ENCODE peak calls at places on chromosomes 7 and 10, in seven cellular contexts. P is heart right ventricle, B is kidney, A is endodermal cell, N is mucosa of descending colon, U is NT2/D1, V is adrenal gland. Y is an unnamed sample. For H3K4me1, the result is how much of the 10 kb centered on the place peaks cover.

GRCh38 chr10:129074939-129075338 is 392.1 kb upstream of the MGMT start:
- DNase-seq in N (peak), U (no peak), P (no peak), V (no peak), B (no peak), A (no peak), Y (no peak)

GRCh38 chr10:72567421-72567820 is 58.5 kb downstream of the MICU1 start:
- DNase-seq in P (no peak), V (peak), N (no peak), B (no peak), U (no peak), A (no peak), Y (no peak)

GRCh38 chr7:140205600-140205999 is 28.8 kb upstream of the KDM7A start:
- DNase-seq in V (no peak), B (no peak), P (no peak), N (no peak), U (no peak), A (no peak), Y (no peak)

GRCh38 chr10:114821915-114822770 is 563 bp downstream of the FHIP2A start:
- DNase-seq in B (peak), P (peak), A (peak), U (no peak), N (peak), V (peak), Y (peak)

GRCh38 chr7:50663396-50664102 is 98.3 kb upstream of the DDC start:
- DNase-seq in V (no peak), U (no peak), N (no peak), B (no peak), A (no peak), P (no peak), Y (no peak)

GRCh38 chr10:125057158-125058001 is 103.0 kb downstream of the CTBP2 start:
- DNase-seq in U (no peak), P (peak), N (peak), A (no peak), V (peak), B (peak), Y (peak)

GRCh38 chr10:61757001-61757400 is 94.3 kb downstream of the CABCOCO1 start:
- DNase-seq in N (no peak), P (no peak), A (no peak), U (no peak), B (no peak), V (no peak), Y (no peak)

GRCh38 chr7:27179503-27180430 is 5.3 kb downstream of the HOXA11 start:
- DNase-seq in V (no peak), A (peak), B (peak), N (peak), P (peak), U (no peak), Y (peak)

GRCh38 chr7:94067506-94067905 is 63.4 kb upstream of the BET1 start:
- DNase-seq in P (no peak), U (no peak), B (no peak), N (no peak), A (no peak), V (no peak), Y (no peak)

GRCh38 chr7:94064541-94065191 is 60.5 kb upstream of the BET1 start:
- DNase-seq in V (no peak), N (no peak), P (no peak), A (no peak), U (no peak), B (no peak), Y (no peak)

GRCh38 chr7:94069154-94069739 is 65.1 kb upstream of the BET1 start:
- DNase-seq in V (no peak), U (no peak), P (no peak), B (no peak), A (no peak), N (no peak), Y (no peak)

GRCh38 chr7:94062372-94062771 is 58.2 kb upstream of the BET1 start:
- DNase-seq in P (no peak), A (no peak), V (no peak), U (no peak), B (no peak), N (no peak), Y (no peak)

GRCh38 chr7:94067047-94067446 is 62.9 kb upstream of the BET1 start:
- DNase-seq in P (no peak), U (no peak), A (no peak), N (no peak), B (no peak), V (no peak), Y (no peak)
- H3K4me1 ChIP-seq in P (under half), U (under half), A (under half), N (under half), B (under half), V (under half), Y (under half)

DNA sequence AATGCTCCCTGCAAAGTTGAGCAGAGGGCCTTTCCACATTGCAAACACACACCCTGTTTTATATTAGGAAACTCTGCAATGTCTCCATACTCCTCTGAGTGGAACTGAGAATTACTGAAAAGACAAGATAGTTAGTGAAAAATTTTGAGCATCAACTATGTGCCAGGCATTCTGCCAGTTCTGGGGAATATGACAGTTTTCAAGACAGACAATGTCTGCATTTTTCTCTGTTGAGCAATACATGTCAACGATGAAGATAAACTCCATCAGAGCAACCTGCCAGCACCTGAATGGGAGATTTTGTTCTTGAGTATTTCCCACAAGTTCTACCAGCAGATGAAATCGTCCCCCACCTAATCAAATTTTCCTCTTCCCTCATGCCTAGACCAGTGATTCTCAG is 203.4 kb upstream of the BMPER start:
- DNase-seq in B (no peak), V (no peak), N (no peak), P (no peak), A (peak), U (no peak), Y (no peak)
- H3K4me1 ChIP-seq in B (under half), V (under half), N (under half), P (under half), A (under half), U (under half), Y (under half)

DNA sequence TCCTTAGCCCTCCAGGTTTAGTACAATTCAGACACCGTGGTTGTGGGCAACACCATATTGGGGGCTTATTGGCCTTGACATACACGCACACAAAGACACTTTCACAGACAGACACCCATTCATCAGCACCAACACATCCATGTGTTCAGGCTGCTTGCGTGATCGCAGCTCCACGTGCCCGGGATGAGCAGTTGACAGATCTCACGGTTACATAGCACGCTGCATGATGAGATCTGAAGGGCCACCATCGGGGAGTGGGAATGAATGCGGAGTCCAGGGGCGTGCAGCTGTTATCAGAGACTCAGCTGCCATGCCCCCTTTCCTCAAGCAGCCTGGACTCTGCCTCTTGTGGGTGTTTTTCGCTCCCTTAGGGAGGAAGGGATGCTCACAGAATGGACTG is 285.2 kb downstream of the USP6NL start:
- DNase-seq in V (no peak), A (no peak), N (no peak), U (no peak), B (no peak), P (no peak), Y (no peak)
- H3K4me1 ChIP-seq in V (under half), A (under half), N (under half), U (under half), B (under half), P (under half), Y (under half)

GRCh38 chr7:125830743-125831142 is 901.1 kb upstream of the POT1 start:
- DNase-seq in B (no peak), P (no peak), U (no peak), A (no peak), V (no peak), N (no peak), Y (no peak)
- H3K4me1 ChIP-seq in B (under half), P (under half), U (under half), A (under half), V (under half), N (under half), Y (under half)

DNA sequence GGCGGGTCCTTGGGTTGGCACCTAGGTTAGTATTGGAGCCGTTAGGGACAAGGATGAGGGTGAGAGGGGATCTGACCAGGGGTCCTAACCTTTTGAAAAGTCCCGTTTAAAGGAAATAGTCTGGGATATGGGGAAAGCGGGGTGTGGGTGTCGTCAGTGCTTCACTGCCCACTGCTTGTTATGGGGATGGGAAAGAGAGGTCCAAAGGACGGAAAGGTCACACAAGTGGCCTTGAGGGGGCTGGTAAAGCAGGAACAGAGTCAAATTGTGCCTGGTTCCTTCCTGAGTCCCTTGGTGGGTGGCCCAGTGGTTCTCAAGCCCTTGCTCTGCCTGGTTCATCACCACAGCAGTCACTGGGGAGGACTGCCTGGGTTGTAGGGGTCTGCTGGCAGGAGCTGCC is 2.6 kb upstream of the ZNF775 start:
- DNase-seq in B (no peak), A (peak), P (no peak), U (no peak), V (no peak), N (no peak), Y (no peak)
- H3K4me1 ChIP-seq in B (under half), A (under half), P (under half), U (under half), V (under half), N (half or more), Y (under half)

DNA sequence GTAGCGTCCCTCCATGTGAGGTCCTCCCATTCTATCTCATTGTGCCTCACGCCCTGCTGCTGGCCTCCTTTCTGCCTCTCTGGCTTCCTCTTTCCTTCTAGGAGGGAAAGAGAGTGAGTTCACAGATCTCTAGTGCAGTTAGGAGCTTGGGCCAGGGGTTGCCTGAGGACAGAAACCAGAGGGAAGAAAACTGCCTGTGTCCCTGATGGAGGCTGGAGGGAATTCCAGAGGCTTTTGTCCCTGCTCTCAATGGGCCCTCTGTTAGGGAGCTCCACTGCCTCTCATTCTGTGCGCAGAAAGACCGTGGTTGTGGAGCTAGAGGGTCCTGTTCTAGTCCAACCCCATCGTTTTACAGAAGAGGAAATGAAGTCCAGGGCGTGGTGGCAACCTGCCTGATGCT is 4.6 kb downstream of the MARVELD1 start:
- DNase-seq in N (no peak), U (no peak), B (no peak), A (no peak), P (no peak), V (no peak), Y (no peak)
- H3K4me1 ChIP-seq in N (half or more), U (under half), B (under half), A (under half), P (under half), V (under half), Y (half or more)

DNA sequence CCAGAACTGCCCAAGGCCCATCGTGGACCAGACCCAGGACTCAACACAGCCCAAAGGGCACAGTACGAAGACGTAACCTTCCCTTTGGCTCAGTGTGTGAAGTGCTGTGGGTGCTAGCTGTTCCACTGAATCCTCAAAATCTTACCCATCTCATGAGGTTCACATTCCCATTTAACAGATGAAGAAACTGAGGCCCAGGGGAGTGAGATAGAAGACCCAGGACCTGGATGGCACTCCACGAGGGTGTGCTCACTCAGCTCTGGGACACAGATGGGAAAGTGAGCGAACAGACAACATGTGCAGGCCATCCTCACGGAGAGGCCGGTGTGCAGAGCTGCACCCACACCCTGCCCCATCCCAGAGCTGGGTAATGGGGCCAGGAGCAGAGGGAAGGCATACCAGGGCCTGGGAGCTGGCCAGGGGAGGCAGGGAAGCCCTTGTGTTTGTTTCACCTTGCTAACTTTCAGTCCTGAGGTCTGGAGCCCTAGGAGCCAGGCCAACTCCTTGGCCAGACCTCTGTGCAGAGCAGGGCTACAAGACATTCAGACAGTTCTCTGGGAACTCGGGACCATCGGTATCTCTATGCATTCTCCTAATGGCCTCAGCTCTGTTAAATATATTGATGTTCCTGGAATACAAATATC is 100.3 kb upstream of the ZMIZ1 start:
- DNase-seq in U (no peak), A (no peak), B (peak), P (no peak), N (no peak), V (no peak), Y (no peak)
- H3K4me1 ChIP-seq in U (under half), A (under half), B (under half), P (under half), N (under half), V (under half), Y (under half)

DNA sequence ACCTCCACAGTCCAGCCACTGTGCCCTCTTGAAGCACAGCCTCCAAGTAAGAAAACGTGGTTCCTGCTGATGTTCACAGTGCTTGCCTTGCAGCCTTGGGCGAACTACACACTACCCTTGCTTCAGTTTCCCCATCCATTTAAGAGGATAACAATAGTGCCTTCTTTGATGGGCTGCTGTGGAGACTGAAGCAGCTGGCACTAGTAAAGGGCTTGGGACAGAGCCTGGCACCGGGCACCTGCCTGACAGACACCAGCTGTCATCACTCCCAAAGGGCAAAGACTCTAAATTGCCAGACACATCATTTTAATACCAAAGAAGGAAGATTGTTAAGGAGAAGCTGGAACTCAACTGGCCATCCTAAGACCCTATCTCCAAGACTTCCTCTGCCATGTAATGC is 3.1 kb upstream of the C10orf90 start:
- DNase-seq in V (no peak), A (no peak), U (no peak), N (no peak), B (no peak), P (no peak), Y (no peak)
- H3K4me1 ChIP-seq in V (under half), A (under half), U (under half), N (under half), B (under half), P (under half), Y (under half)